ENCODE peak calls at places on chromosomes 16 and 17, in five cellular contexts. C is H1, W is H9, L is neuronal stem cell, G is trophoblast cell. D is an unnamed sample.

GRCh38 chr17:67717192-67717623 is 528 bp upstream of the NOL11 start:
- DNase-seq in C (no peak), W (no peak), L (no peak), G (no peak), D (no peak)

GRCh38 chr17:13550291-13550690 is 51.4 kb downstream of the HS3ST3A1 start:
- DNase-seq in C (no peak), W (no peak), L (no peak), G (no peak), D (no peak)

GRCh38 chr16:84313921-84314320 is 19.2 kb downstream of the WFDC1 start:
- DNase-seq in C (no peak), W (no peak), L (no peak), G (no peak), D (no peak)

GRCh38 chr16:28587386-28587785 is 9.5 kb downstream of the SULT1A2 start:
- DNase-seq in C (no peak), W (no peak), L (no peak), G (peak; percentile 67), D (no peak)

GRCh38 chr16:49491736-49492089 is 118.1 kb downstream of the C16orf78 start:
- DNase-seq in C (peak; percentile 41), W (peak; percentile 91), L (no peak), G (peak; percentile 56), D (no peak)

GRCh38 chr17:46935658-46936266 is 12.8 kb downstream of the GOSR2 start:
- DNase-seq in C (no peak), W (no peak), L (no peak), G (no peak), D (no peak)

GRCh38 chr17:40281663-40282062 is 6.0 kb upstream of the CDC6 start:
- DNase-seq in C (no peak), W (peak; percentile 71), L (no peak), G (no peak), D (no peak)

GRCh38 chr16:64948056-64948455 is 173.8 kb downstream of the CDH11 start:
- DNase-seq in C (no peak), W (no peak), L (no peak), G (no peak), D (no peak)

GRCh38 chr17:50891577-50891989 is 25.4 kb upstream of the TOB1 start:
- DNase-seq in C (no peak), W (peak; percentile 69), L (no peak), G (no peak), D (no peak)

GRCh38 chr17:3801043-3801746 is at the start of gene ITGAE:
- DNase-seq in C (no peak), W (no peak), L (no peak), G (no peak), D (no peak)

GRCh38 chr17:6328279-6328678 is 106.6 kb downstream of the AIPL1 start:
- DNase-seq in C (no peak), W (no peak), L (no peak), G (no peak), D (no peak)

GRCh38 chr16:78094166-78094565 is 5.3 kb upstream of the WWOX start:
- DNase-seq in C (no peak), W (no peak), L (no peak), G (no peak), D (no peak)

GRCh38 chr17:53391197-53391596 is 431.5 kb upstream of the KIF2B start:
- DNase-seq in C (no peak), W (no peak), L (no peak), G (no peak), D (no peak)
- H3K9me3 ChIP-seq in C (no peaks in the 10 kb centered on the region), W (no peaks in the 10 kb centered on the region), L (no peaks in the 10 kb centered on the region), G (no peaks in the 10 kb centered on the region), D (peaks cover 4% of the 10 kb centered on the region)

GRCh38 chr17:73067075-73067474 is 25.4 kb downstream of the SLC39A11 start:
- DNase-seq in C (no peak), W (no peak), L (no peak), G (peak; percentile 92), D (peak; percentile 9)
- H3K23ac ChIP-seq in C (no peak overlapping the region), W (no peak overlapping the region), L (no peak overlapping the region), G (no peak overlapping the region), D (no peak overlapping the region)

DNA sequence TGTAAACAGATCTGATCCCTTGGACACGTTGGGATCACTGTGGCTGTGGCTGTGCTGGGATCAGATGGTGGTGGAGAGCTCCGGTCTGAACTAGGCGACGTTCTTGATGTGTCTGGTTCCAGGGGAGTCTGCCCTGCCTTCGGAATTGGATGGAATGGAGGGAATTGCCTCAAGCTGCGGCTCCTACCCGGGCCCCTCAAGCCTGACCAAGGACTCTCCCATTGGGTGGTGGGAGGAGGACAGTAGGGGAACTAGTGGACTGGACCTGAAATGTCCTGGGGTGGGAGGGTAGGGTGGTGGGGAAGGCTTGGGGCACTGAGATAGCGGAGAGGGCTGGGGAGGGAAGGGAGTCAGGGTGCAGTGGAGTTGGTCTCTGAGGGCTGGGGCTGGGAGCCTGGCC is 3.2 kb upstream of the UBALD1 start:
- DNase-seq in C (no peak), W (no peak), L (no peak), G (no peak), D (no peak)
- H2BK12ac ChIP-seq in C (peak overlapping the region; percentile 80), W (peak overlapping the region; percentile 91), L (no peak overlapping the region), G (peak overlapping the region; percentile 42), D (no peak overlapping the region)

GRCh38 chr16:72832640-72833039 is 215.3 kb downstream of the ZFHX3 start:
- DNase-seq in C (no peak), W (peak; percentile 83), L (peak; percentile 79), G (peak; percentile 75), D (peak; percentile 75)

GRCh38 chr16:72833969-72834368 is 214.0 kb downstream of the ZFHX3 start:
- DNase-seq in C (no peak), W (no peak), L (no peak), G (no peak), D (no peak)

GRCh38 chr16:72827907-72828306 is 220.0 kb downstream of the ZFHX3 start:
- DNase-seq in C (no peak), W (no peak), L (no peak), G (no peak), D (no peak)

GRCh38 chr16:72833491-72833890 is 214.4 kb downstream of the ZFHX3 start:
- DNase-seq in C (no peak), W (no peak), L (no peak), G (no peak), D (no peak)

DNA sequence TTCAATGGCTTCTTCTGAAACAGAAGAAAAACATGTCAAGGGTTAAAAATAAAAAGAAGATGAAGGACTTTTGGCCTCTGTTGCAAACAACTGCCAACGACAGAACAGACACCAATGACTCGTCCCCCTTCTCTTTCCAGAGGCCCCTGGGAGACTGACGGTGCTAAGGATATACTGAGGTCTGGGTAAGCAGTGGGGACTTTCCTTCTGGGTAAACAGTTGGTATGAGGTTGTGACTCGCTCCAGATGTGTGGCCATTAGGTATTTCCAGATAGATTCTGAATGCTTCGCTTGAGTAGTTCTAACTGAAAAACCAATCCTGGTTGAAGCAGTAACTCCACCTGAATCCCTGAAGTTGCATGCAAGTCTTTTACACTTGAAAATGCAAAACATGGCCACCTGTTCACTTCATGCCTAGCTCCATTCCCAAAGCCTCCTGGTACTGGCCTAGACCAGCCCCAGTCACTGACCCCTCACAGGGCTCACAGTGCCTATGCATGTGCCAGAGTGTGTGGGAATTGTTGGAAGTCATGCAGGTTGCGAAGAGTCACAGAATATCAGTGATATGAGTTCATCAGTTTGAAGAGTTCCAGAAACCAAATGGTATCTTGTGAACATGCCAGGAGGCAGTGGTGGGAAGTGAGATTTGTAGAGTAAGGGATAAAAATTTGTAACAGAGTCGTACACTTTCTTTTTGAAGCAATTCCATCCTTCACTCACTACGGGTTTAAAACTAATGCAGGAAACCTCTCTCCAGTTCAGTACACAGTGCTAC is 217.9 kb downstream of the ZFHX3 start:
- DNase-seq in C (no peak), W (no peak), L (no peak), G (no peak), D (peak; percentile 63)
- H3K9me3 ChIP-seq in C (no peaks in the 10 kb centered on the region), W (no peaks in the 10 kb centered on the region), L (no peaks in the 10 kb centered on the region), G (no peaks in the 10 kb centered on the region), D (no peaks in the 10 kb centered on the region)

DNA sequence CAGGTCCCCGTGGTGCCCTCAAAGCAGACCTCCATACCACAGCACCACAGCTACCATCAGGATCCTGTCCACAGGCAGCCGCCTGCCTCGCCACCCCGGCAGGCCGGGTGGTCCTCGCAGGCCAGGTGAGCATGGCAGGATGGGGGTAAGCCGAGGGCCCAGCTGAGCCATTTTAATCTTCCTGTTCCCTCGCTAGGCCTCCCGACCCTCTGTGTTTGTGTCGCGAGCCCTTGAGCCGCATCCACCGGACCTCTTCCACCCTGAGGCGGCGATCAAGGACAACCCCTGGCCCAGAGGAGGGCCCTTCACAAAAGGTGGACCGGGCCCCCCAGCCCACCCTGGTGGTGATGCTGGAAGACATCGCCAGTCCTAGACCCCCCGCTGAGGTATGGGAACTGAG is 2.0 kb downstream of the PRR14 start:
- DNase-seq in C (no peak), W (no peak), L (no peak), G (no peak), D (no peak)
- H3K23ac ChIP-seq in C (no peak overlapping the region), W (no peak overlapping the region), L (no peak overlapping the region), G (no peak overlapping the region), D (no peak overlapping the region)

GRCh38 chr16:9008335-9009260 is 44.9 kb upstream of the USP7 start:
- DNase-seq in C (peak; percentile 61), W (peak; percentile 89), L (peak; percentile 65), G (peak; percentile 62), D (peak; percentile 68)
- H2BK12ac ChIP-seq in C (peak overlapping the region; percentile 87), W (no peak overlapping the region), L (no peak overlapping the region), G (no peak overlapping the region), D (no peak overlapping the region)

DNA sequence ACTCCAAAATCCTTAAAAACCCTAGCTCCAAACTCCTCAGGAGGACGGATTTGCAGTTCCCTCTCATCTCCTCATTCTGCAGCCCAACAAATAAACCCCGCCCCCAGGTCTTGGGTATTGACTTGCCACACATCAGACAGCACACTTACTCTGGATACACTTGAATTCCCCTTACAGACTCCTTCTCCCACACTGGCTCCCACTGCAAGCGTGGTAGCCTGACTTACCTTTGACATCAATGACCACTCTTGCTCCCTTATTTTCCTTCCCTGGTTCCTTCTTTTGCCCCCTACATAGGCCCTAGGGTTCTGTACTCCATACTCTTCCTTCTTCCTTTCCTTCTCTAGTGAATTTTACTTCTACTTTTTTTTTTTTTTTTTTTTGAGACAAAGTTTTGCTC is 7.5 kb downstream of the RFFL start:
- DNase-seq in C (no peak), W (peak; percentile 44), L (no peak), G (no peak), D (no peak)
- H3K9me3 ChIP-seq in C (no peaks in the 10 kb centered on the region), W (no peaks in the 10 kb centered on the region), L (no peaks in the 10 kb centered on the region), G (no peaks in the 10 kb centered on the region), D (no peaks in the 10 kb centered on the region)

GRCh38 chr17:74862108-74862901 is 2.6 kb upstream of the GRIN2C start:
- DNase-seq in C (no peak), W (peak; percentile 93), L (peak; percentile 79), G (no peak), D (peak; percentile 60)
- H3K23ac ChIP-seq in C (no peak overlapping the region), W (no peak overlapping the region), L (peak overlapping the region; percentile 55), G (no peak overlapping the region), D (no peak overlapping the region)

D was measured in mesenchymal stem cell.